ENCODE peak calls at places on chromosomes 12 and 14, in four cellular contexts. D, V, E and O are unnamed samples.

GRCh38 chr12:48973531-48973930 is 2.0 kb upstream of the WNT10B start:
- DNase-seq in V (no peak), E (peak), D (no peak), O (no peak)

GRCh38 chr12:53325539-53326061 is 4.2 kb upstream of the AAAS start:
- DNase-seq in V (no peak), E (peak), D (no peak), O (no peak)

GRCh38 chr12:95608252-95609033 is 57.2 kb upstream of the USP44 start:
- DNase-seq in D (no peak), V (no peak), E (peak), O (no peak)

GRCh38 chr12:86134571-86134970 is 121.6 kb downstream of the MGAT4C start:
- DNase-seq in V (no peak), E (no peak), D (no peak), O (no peak)

GRCh38 chr14:103206023-103206481 is 82.8 kb downstream of the TNFAIP2 start:
- DNase-seq in D (no peak), E (no peak), V (no peak), O (no peak)

GRCh38 chr12:50353869-50354593 is 42.4 kb downstream of the FAM186A start:
- DNase-seq in D (no peak), V (no peak), E (no peak), O (no peak)

GRCh38 chr12:132571598-132571997 is 38.8 kb downstream of the LRCOL1 start:
- DNase-seq in V (no peak), E (no peak), D (no peak), O (no peak)

GRCh38 chr12:106205208-106206069 is 42.4 kb downstream of the CKAP4 start:
- DNase-seq in E (no peak), V (peak), D (no peak), O (no peak)

GRCh38 chr12:62586850-62587249 is 120.2 kb downstream of the MON2 start:
- DNase-seq in D (no peak), V (no peak), E (no peak), O (no peak)

GRCh38 chr12:47689215-47689614 is 16.6 kb downstream of the RPAP3 start:
- DNase-seq in D (no peak), E (no peak), V (no peak), O (no peak)
- H3K27ac ChIP-seq in D (no peak), E (no peak), V (no peak), O (no peak)

GRCh38 chr14:33454707-33455106 is 496.2 kb downstream of the EGLN3 start:
- DNase-seq in D (no peak), V (no peak), E (no peak), O (no peak)
- TF ChIP-seq CTCF in D (no peak), V (no peak), E (no peak), O (no peak)

GRCh38 chr14:86405250-86405649 is 875.3 kb downstream of the FLRT2 start:
- DNase-seq in D (no peak), E (no peak), V (no peak), O (no peak)
- H3K27ac ChIP-seq in D (no peak), E (no peak), V (no peak), O (no peak)

GRCh38 chr12:15783288-15783687 is 5.9 kb downstream of the EPS8 start:
- DNase-seq in V (no peak), D (no peak), E (no peak), O (no peak)

GRCh38 chr12:15789215-15790171 is at the start of gene EPS8:
- DNase-seq in E (peak), D (peak), V (peak), O (peak)

GRCh38 chr12:15787801-15788200 is 1.4 kb downstream of the EPS8 start:
- DNase-seq in E (no peak), D (no peak), V (no peak), O (no peak)

GRCh38 chr12:15794196-15794595 is 5.0 kb upstream of the EPS8 start:
- DNase-seq in D (no peak), E (no peak), V (no peak), O (no peak)

DNA sequence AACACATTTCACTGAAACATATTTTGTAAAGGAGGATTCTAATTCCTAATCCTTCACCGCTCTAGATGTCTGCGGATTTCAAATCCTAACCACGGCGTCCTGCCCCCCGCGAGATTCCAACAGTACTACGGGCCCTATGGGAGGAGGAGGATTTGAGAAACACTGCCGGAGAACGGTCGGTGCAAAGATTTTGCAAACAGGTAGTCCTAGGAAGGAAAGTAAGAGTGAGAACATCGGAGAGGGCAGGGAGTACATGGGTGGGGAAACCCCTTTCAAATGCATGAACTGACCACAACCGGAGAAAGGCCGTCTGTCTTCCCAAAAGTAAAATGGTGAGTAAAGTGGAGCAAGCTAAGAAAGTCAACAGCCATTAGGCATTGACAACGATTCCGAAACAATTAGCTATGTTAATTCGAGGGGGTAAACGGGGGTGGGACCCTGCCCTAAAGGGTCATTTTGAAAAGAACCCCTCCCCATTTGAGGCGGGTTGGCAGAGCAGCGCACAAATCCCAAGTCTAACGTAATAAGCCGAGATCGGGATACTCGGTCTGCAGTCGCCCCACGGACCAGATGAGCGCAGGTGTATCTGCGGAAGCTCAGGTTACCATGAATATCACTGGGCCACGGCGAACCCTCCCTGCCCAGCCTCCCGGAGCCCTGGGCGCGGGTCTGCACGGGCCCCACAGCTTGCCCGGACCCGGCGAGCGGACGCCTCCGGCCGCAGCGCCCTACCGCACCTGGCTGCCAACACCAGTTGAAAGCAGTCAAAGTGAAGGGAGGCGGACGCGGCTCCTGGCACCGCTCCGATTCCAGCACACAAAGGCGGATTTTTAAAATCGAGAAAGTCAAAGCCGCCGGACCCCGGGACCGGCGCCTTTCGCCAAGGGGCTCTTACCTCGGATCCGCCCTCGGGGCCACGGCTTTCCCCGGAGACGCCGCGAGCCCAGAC is 648 bp downstream of the EPS8 start:
- DNase-seq in V (peak), E (peak), D (no peak), O (peak)
- TF ChIP-seq CTCF in V (no peak), E (no peak), D (no peak), O (no peak)

GRCh38 chr12:1080520-1081223 is 89.6 kb downstream of the ERC1 start:
- DNase-seq in D (no peak), V (no peak), E (no peak), O (no peak)

GRCh38 chr12:1078002-1078401 is 87.0 kb downstream of the ERC1 start:
- DNase-seq in V (no peak), D (no peak), E (no peak), O (no peak)

GRCh38 chr12:1073652-1074051 is 82.6 kb downstream of the ERC1 start:
- DNase-seq in E (no peak), D (no peak), V (no peak), O (no peak)

DNA sequence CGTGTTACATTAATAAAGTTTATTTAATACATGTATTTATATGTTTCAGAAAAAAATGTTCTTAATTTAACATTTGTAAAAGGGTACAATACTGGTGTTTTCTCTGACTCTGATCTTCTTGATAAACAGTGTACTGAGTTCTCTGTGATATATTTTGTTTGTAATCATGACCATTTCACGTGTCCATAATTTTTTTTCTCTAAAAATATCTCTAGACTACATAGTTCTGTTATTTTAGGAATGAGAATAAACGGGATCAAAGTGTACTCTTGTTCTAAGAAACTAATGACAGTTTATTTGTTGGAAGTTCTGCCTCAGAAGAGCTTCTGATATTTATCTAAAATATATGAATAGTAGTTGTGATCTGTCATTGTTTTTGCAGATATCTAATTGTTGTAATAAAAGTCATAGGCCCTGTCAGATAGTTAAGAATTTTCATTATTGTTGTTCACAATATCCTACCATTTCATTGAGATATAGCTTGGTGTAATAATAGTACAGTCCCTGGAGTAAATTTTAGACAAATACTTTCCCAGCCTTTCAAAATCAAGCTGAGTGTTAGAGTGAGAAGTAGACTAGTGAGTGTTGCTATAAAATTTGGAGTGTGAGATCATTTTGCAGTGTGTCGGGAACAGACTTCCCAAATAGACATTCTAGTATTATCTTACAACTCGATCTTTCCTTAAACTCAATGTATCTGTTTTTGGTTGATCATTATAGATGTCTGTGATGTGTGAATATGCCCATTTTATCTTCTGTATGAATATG is 86.2 kb downstream of the ERC1 start:
- DNase-seq in V (no peak), D (no peak), E (no peak), O (no peak)
- H3K27ac ChIP-seq in V (no peak), D (no peak), E (no peak), O (no peak)